ENCODE peak calls at places on chromosomes 13 and 19, in five cellular contexts. One of them, this sample, is unnamed.
A peak's percentile ranks its signal among the peaks of the same experiment; 100 is the strongest.

GRCh38 chr13:62320731-62321130 is 905.1 kb upstream of the PCDH20 start:
- DNase-seq in mesothelial cell of epicardium: no peak
- DNase-seq in H7: no peak
- DNase-seq in left colon: no peak
- DNase-seq in ELR: no peak
- DNase-seq in this sample: no peak

GRCh38 chr19:30606114-30607050 is 234.2 kb downstream of the ZNF536 start:
- DNase-seq in mesothelial cell of epicardium: no peak
- DNase-seq in H7: no peak
- DNase-seq in left colon: no peak
- DNase-seq in ELR: no peak
- DNase-seq in this sample: no peak

GRCh38 chr19:23415561-23416191 is 20.4 kb upstream of the ZNF91 start:
- DNase-seq in mesothelial cell of epicardium: peak; percentile 47
- DNase-seq in H7: peak; percentile 85
- DNase-seq in left colon: peak; percentile 84
- DNase-seq in ELR: peak; percentile 73
- DNase-seq in this sample: no peak

GRCh38 chr13:98571955-98572662 is 4.8 kb downstream of the STK24 start:
- DNase-seq in mesothelial cell of epicardium: no peak
- DNase-seq in H7: no peak
- DNase-seq in left colon: peak; percentile 48
- DNase-seq in ELR: peak; percentile 54
- DNase-seq in this sample: no peak

GRCh38 chr19:48492925-48493717 is 18.5 kb downstream of the LMTK3 start:
- DNase-seq in mesothelial cell of epicardium: peak; percentile 93
- DNase-seq in H7: peak; percentile 100
- DNase-seq in left colon: peak; percentile 96
- DNase-seq in ELR: peak; percentile 97
- DNase-seq in this sample: peak; percentile 81

GRCh38 chr13:106796280-106797047 is 228.5 kb upstream of the ARGLU1 start:
- DNase-seq in mesothelial cell of epicardium: no peak
- DNase-seq in H7: peak; percentile 54
- DNase-seq in left colon: no peak
- DNase-seq in ELR: no peak
- DNase-seq in this sample: no peak

GRCh38 chr19:18173572-18174294 is at the start of gene IFI30:
- DNase-seq in mesothelial cell of epicardium: no peak
- DNase-seq in H7: peak; percentile 98
- DNase-seq in left colon: peak; percentile 85
- DNase-seq in ELR: peak; percentile 60
- DNase-seq in this sample: no peak

GRCh38 chr13:79079351-79079839 is 326.7 kb downstream of the RBM26 start:
- DNase-seq in mesothelial cell of epicardium: no peak
- DNase-seq in H7: no peak
- DNase-seq in left colon: peak; percentile 2
- DNase-seq in ELR: no peak
- DNase-seq in this sample: no peak

GRCh38 chr19:16412596-16413355 is 59.0 kb downstream of the EPS15L1 start:
- DNase-seq in mesothelial cell of epicardium: no peak
- DNase-seq in H7: no peak
- DNase-seq in left colon: no peak
- DNase-seq in ELR: no peak
- DNase-seq in this sample: no peak